ENCODE peak calls at places on chromosomes 11 and 22, in eight cellular contexts. D, A, R, H, Q, Y, C and L are unnamed samples.

GRCh38 chr22:48944756-48945620 is 882.7 kb downstream of the BRD1 start:
- DNase-seq in Q (no peak), Y (no peak), H (peak), D (no peak), A (no peak), C (no peak), R (no peak), L (no peak)

GRCh38 chr11:86620796-86621575 is 51.4 kb downstream of the ME3 start:
- DNase-seq in D (no peak), A (no peak), H (no peak), C (no peak), Y (peak), Q (peak), R (peak), L (peak)

GRCh38 chr11:65685981-65686380 is 23.3 kb upstream of the RELA start:
- DNase-seq in Y (no peak), D (no peak), C (no peak), A (no peak), R (no peak), Q (no peak), H (no peak), L (no peak)

GRCh38 chr22:50252081-50253045 is 1.3 kb upstream of the HDAC10 start:
- DNase-seq in D (peak), R (peak), A (peak), Y (peak), C (peak), Q (peak), H (peak), L (peak)

GRCh38 chr11:3232956-3233355 is 739 bp upstream of the MRGPRE start:
- DNase-seq in H (no peak), C (no peak), Y (no peak), R (no peak), D (no peak), A (no peak), Q (no peak), L (no peak)

GRCh38 chr11:76800466-76801200 is 17.5 kb downstream of the TSKU start:
- DNase-seq in A (no peak), D (no peak), C (no peak), R (no peak), H (no peak), Q (no peak), Y (no peak), L (no peak)

GRCh38 chr22:44309137-44309536 is 3.6 kb downstream of the SHISAL1 start:
- DNase-seq in A (no peak), R (peak), D (no peak), Y (peak), H (no peak), Q (peak), C (peak), L (peak)

GRCh38 chr22:45351956-45352355 is 42.2 kb downstream of the FAM118A start:
- DNase-seq in C (no peak), A (no peak), H (no peak), Y (no peak), Q (no peak), R (no peak), D (no peak), L (no peak)

GRCh38 chr11:15793032-15793996 is 563.0 kb downstream of the SOX6 start:
- DNase-seq in R (peak), H (no peak), Y (peak), D (no peak), Q (peak), C (no peak), A (no peak), L (peak)

GRCh38 chr22:48823941-48824340 is 1003.7 kb downstream of the BRD1 start:
- DNase-seq in C (no peak), Y (no peak), R (no peak), A (no peak), H (no peak), D (no peak), Q (no peak), L (no peak)

GRCh38 chr11:101428918-101429317 is 154.9 kb downstream of the TRPC6 start:
- DNase-seq in R (no peak), D (peak), H (no peak), C (no peak), Q (peak), A (no peak), Y (peak), L (no peak)

GRCh38 chr11:134509381-134510068 is 97.5 kb upstream of the B3GAT1 start:
- DNase-seq in H (peak), Y (no peak), D (no peak), R (no peak), C (no peak), A (no peak), Q (no peak), L (no peak)

GRCh38 chr22:31098633-31099110 is 8.7 kb downstream of the SELENOM start:
- DNase-seq in C (peak), H (peak), D (no peak), Y (no peak), A (peak), R (no peak), Q (no peak), L (no peak)

GRCh38 chr22:21982338-21982965 is at the start of gene TOP3B:
- DNase-seq in Y (peak), Q (peak), R (peak), H (peak), A (peak), C (peak), D (peak), L (peak)

GRCh38 chr11:77188323-77188911 is 60.4 kb downstream of the MYO7A start:
- DNase-seq in A (peak), Q (peak), R (peak), H (peak), D (peak), C (peak), Y (peak), L (peak)

GRCh38 chr11:83025267-83025704 is 46.4 kb downstream of the RAB30 start:
- DNase-seq in C (no peak), D (no peak), Y (no peak), R (no peak), H (no peak), Q (no peak), A (no peak), L (peak)

GRCh38 chr22:43976861-43977795 is 21.9 kb downstream of the SAMM50 start:
- DNase-seq in Y (no peak), R (no peak), A (no peak), D (no peak), Q (no peak), C (no peak), H (no peak), L (no peak)

GRCh38 chr11:77636738-77637344 is 753 bp downstream of the CLNS1A start:
- DNase-seq in D (peak), Q (no peak), H (no peak), Y (no peak), R (no peak), A (no peak), C (no peak), L (peak)

GRCh38 chr22:39128508-39128907 is 24.0 kb downstream of the CBX7 start:
- DNase-seq in A (no peak), Y (no peak), C (no peak), R (no peak), H (no peak), D (no peak), Q (no peak), L (no peak)

GRCh38 chr11:125724125-125724524 is 22.0 kb upstream of the PATE1 start:
- DNase-seq in D (peak), Y (peak), Q (peak), H (no peak), C (no peak), R (no peak), A (no peak), L (peak)

GRCh38 chr22:39117585-39118191 is 20.6 kb downstream of the APOBEC3H start:
- DNase-seq in A (peak), C (no peak), R (no peak), D (peak), H (peak), Y (peak), Q (peak), L (peak)

GRCh38 chr11:44467931-44468330 is 97.5 kb upstream of the CD82 start:
- DNase-seq in R (no peak), Y (no peak), D (no peak), A (no peak), C (no peak), H (no peak), Q (no peak), L (no peak)

GRCh38 chr22:44572414-44573207 is 74.6 kb upstream of the RTL6 start:
- DNase-seq in Q (no peak), Y (no peak), C (no peak), D (no peak), R (no peak), A (no peak), H (peak), L (no peak)

GRCh38 chr11:76197941-76198640 is 8.2 kb downstream of the WNT11 start:
- DNase-seq in D (no peak), R (no peak), H (no peak), C (no peak), Y (no peak), Q (no peak), A (no peak), L (no peak)

GRCh38 chr22:30647536-30647935 is 12.0 kb downstream of the SLC35E4 start:
- DNase-seq in Q (no peak), C (no peak), A (no peak), H (no peak), R (no peak), Y (no peak), D (no peak), L (no peak)

GRCh38 chr11:125082611-125083311 is 19.7 kb downstream of the SLC37A2 start:
- DNase-seq in C (no peak), D (no peak), A (no peak), H (no peak), Q (peak), R (peak), Y (peak), L (peak)

GRCh38 chr11:13120691-13121090 is 111.6 kb downstream of the RASSF10 start:
- DNase-seq in C (no peak), D (no peak), Q (peak), A (no peak), H (no peak), R (peak), Y (peak), L (peak)